ENCODE peak calls at places on chromosomes 4 and X, in ten cellular contexts. One of them, this sample, is unnamed. For H3K36me3 and H3K4me1, the result is how much of the 10 kb centered on the place peaks cover.

GRCh38 chrX:53056292-53056691 is 7.7 kb downstream of the GPR173 start:
- DNase-seq in MM.1S: no peak
- DNase-seq in mammary epithelial cell: peak
- DNase-seq in thoracic aorta: no peak
- DNase-seq in GM23248: peak
- DNase-seq in right lobe of liver: no peak
- DNase-seq in psoas muscle: no peak
- DNase-seq in left ventricle myocardium inferior: no peak
- DNase-seq in gastrocnemius medialis: no peak
- DNase-seq in pancreas: no peak
- DNase-seq in this sample: no peak

GRCh38 chrX:147917700-147918694 is 6.3 kb downstream of the FMR1 start:
- DNase-seq in GM23248: peak
- DNase-seq in psoas muscle: no peak
- DNase-seq in left ventricle myocardium inferior: no peak
- DNase-seq in mammary epithelial cell: no peak
- DNase-seq in right lobe of liver: no peak
- DNase-seq in thoracic aorta: no peak
- DNase-seq in gastrocnemius medialis: no peak
- DNase-seq in pancreas: no peak
- DNase-seq in MM.1S: no peak
- DNase-seq in this sample: no peak

GRCh38 chrX:133444952-133445831 is 29.9 kb upstream of the GPC4 start:
- DNase-seq in left ventricle myocardium inferior: no peak
- DNase-seq in right lobe of liver: no peak
- DNase-seq in GM23248: peak
- DNase-seq in MM.1S: peak
- DNase-seq in thoracic aorta: no peak
- DNase-seq in gastrocnemius medialis: no peak
- DNase-seq in mammary epithelial cell: peak
- DNase-seq in psoas muscle: no peak
- DNase-seq in pancreas: peak
- DNase-seq in this sample: no peak

GRCh38 chrX:17627026-17627425 is 110.3 kb upstream of the SCML1 start:
- DNase-seq in thoracic aorta: no peak
- DNase-seq in gastrocnemius medialis: no peak
- DNase-seq in MM.1S: no peak
- DNase-seq in GM23248: no peak
- DNase-seq in mammary epithelial cell: no peak
- DNase-seq in left ventricle myocardium inferior: no peak
- DNase-seq in right lobe of liver: no peak
- DNase-seq in psoas muscle: no peak
- DNase-seq in pancreas: no peak
- DNase-seq in this sample: no peak

GRCh38 chrX:13082286-13083065 is 38.1 kb upstream of the FAM9C start:
- DNase-seq in pancreas: no peak
- DNase-seq in left ventricle myocardium inferior: no peak
- DNase-seq in mammary epithelial cell: no peak
- DNase-seq in thoracic aorta: no peak
- DNase-seq in gastrocnemius medialis: no peak
- DNase-seq in GM23248: no peak
- DNase-seq in MM.1S: no peak
- DNase-seq in right lobe of liver: no peak
- DNase-seq in psoas muscle: no peak
- DNase-seq in this sample: no peak

GRCh38 chr4:183989931-183990330 is 84.8 kb downstream of the STOX2 start:
- DNase-seq in left ventricle myocardium inferior: no peak
- DNase-seq in right lobe of liver: no peak
- DNase-seq in GM23248: no peak
- DNase-seq in mammary epithelial cell: no peak
- DNase-seq in psoas muscle: no peak
- DNase-seq in MM.1S: no peak
- DNase-seq in pancreas: no peak
- DNase-seq in gastrocnemius medialis: no peak
- DNase-seq in thoracic aorta: no peak
- DNase-seq in this sample: no peak

GRCh38 chrX:29478336-29479069 is 736.9 kb upstream of the MAGEB2 start:
- DNase-seq in mammary epithelial cell: peak
- DNase-seq in thoracic aorta: no peak
- DNase-seq in gastrocnemius medialis: no peak
- DNase-seq in left ventricle myocardium inferior: no peak
- DNase-seq in pancreas: no peak
- DNase-seq in right lobe of liver: no peak
- DNase-seq in psoas muscle: no peak
- DNase-seq in GM23248: peak
- DNase-seq in MM.1S: peak
- DNase-seq in this sample: no peak

GRCh38 chr4:67546971-67547370 is 1.7 kb upstream of the CENPC start:
- DNase-seq in gastrocnemius medialis: no peak
- DNase-seq in GM23248: no peak
- DNase-seq in psoas muscle: no peak
- DNase-seq in right lobe of liver: no peak
- DNase-seq in mammary epithelial cell: no peak
- DNase-seq in MM.1S: no peak
- DNase-seq in pancreas: no peak
- DNase-seq in left ventricle myocardium inferior: no peak
- DNase-seq in thoracic aorta: no peak
- DNase-seq in this sample: no peak

GRCh38 chr4:152243890-152244595 is 291.8 kb downstream of the FBXW7 start:
- DNase-seq in gastrocnemius medialis: no peak
- DNase-seq in pancreas: no peak
- DNase-seq in left ventricle myocardium inferior: peak
- DNase-seq in MM.1S: no peak
- DNase-seq in thoracic aorta: no peak
- DNase-seq in psoas muscle: no peak
- DNase-seq in GM23248: peak
- DNase-seq in right lobe of liver: no peak
- DNase-seq in mammary epithelial cell: no peak
- DNase-seq in this sample: peak

GRCh38 chrX:37075892-37076595 is 67.9 kb downstream of the FAM47C start:
- DNase-seq in right lobe of liver: no peak
- DNase-seq in psoas muscle: no peak
- DNase-seq in pancreas: no peak
- DNase-seq in MM.1S: no peak
- DNase-seq in mammary epithelial cell: no peak
- DNase-seq in GM23248: no peak
- DNase-seq in left ventricle myocardium inferior: no peak
- DNase-seq in thoracic aorta: no peak
- DNase-seq in gastrocnemius medialis: no peak
- DNase-seq in this sample: no peak

GRCh38 chrX:137482136-137482535 is 83.8 kb upstream of the ZIC3 start:
- DNase-seq in mammary epithelial cell: no peak
- DNase-seq in right lobe of liver: no peak
- DNase-seq in pancreas: peak
- DNase-seq in thoracic aorta: no peak
- DNase-seq in gastrocnemius medialis: no peak
- DNase-seq in GM23248: no peak
- DNase-seq in psoas muscle: no peak
- DNase-seq in left ventricle myocardium inferior: no peak
- DNase-seq in MM.1S: no peak
- DNase-seq in this sample: no peak

GRCh38 chrX:154434394-154435168 is 2.4 kb upstream of the GDI1 start:
- DNase-seq in mammary epithelial cell: no peak
- DNase-seq in right lobe of liver: no peak
- DNase-seq in psoas muscle: no peak
- DNase-seq in thoracic aorta: no peak
- DNase-seq in pancreas: no peak
- DNase-seq in MM.1S: no peak
- DNase-seq in gastrocnemius medialis: no peak
- DNase-seq in left ventricle myocardium inferior: no peak
- DNase-seq in GM23248: no peak
- DNase-seq in this sample: no peak
- H3K36me3 ChIP-seq in mammary epithelial cell: under half
- H3K36me3 ChIP-seq in right lobe of liver: under half
- H3K36me3 ChIP-seq in psoas muscle: under half
- H3K36me3 ChIP-seq in thoracic aorta: under half
- H3K36me3 ChIP-seq in pancreas: under half
- H3K36me3 ChIP-seq in MM.1S: under half
- H3K36me3 ChIP-seq in gastrocnemius medialis: under half
- H3K36me3 ChIP-seq in left ventricle myocardium inferior: under half
- H3K36me3 ChIP-seq in GM23248: under half
- H3K36me3 ChIP-seq in this sample: under half

DNA sequence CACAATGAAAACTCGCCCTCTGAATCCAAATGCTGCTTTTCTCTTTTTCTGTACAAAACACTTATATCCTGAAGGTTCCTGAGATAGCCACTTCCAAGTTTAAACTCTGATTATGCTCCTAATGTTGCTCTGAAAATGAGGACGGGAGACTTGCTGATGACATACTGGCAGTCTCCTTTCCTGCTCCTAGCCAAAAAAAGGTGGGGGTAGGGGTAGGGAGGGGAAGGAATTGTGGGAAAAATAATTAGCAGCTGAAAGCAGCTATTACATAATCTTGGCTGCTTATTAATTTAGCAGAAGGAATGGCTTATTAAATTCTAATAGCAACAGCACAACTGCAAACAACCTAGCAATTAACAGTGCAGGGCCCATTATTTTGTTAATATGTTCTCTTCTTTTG is 2.0 kb upstream of the AP1S2 start:
- DNase-seq in psoas muscle: no peak
- DNase-seq in gastrocnemius medialis: no peak
- DNase-seq in left ventricle myocardium inferior: no peak
- DNase-seq in right lobe of liver: no peak
- DNase-seq in MM.1S: no peak
- DNase-seq in mammary epithelial cell: no peak
- DNase-seq in GM23248: no peak
- DNase-seq in thoracic aorta: no peak
- DNase-seq in pancreas: no peak
- DNase-seq in this sample: no peak
- H3K27ac ChIP-seq in psoas muscle: peak
- H3K27ac ChIP-seq in gastrocnemius medialis: peak
- H3K27ac ChIP-seq in left ventricle myocardium inferior: peak
- H3K27ac ChIP-seq in right lobe of liver: no peak
- H3K27ac ChIP-seq in MM.1S: peak
- H3K27ac ChIP-seq in mammary epithelial cell: no peak
- H3K27ac ChIP-seq in GM23248: no peak
- H3K27ac ChIP-seq in thoracic aorta: no peak
- H3K27ac ChIP-seq in pancreas: no peak
- H3K27ac ChIP-seq in this sample: peak

DNA sequence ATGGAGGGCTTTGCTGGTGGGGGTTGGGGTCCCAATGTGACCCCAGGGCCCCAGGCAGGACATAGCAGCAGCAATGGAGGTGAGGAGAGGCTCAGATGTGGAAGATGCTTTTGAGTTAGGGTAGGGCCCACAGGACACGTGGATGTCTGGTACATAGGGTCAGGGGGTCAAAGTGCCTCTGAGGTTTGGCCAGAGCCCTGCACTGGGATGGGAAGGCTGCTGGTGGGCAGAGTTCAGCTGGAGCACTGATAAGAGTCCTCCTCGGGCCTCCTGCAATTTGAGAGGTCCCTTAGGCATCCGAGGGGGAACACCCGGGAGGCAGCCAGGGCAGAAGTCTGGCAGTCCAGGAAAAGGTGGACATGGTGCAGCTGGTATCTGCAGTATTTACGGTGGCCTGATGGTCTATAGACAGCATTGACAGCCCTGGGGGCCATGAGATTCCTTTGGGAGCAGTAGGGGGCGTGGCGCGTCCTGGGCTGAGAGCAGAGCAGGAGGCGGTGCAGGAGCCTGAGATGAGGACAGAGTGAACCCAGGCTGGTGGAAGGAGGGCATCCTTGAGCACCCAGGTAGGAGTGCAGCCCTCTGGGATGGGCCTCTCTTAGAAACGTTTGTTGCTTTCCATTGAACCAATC is 22.6 kb downstream of the CCNQ start:
- DNase-seq in GM23248: no peak
- DNase-seq in psoas muscle: no peak
- DNase-seq in thoracic aorta: no peak
- DNase-seq in pancreas: no peak
- DNase-seq in right lobe of liver: no peak
- DNase-seq in left ventricle myocardium inferior: no peak
- DNase-seq in MM.1S: no peak
- DNase-seq in mammary epithelial cell: no peak
- DNase-seq in gastrocnemius medialis: no peak
- DNase-seq in this sample: no peak
- H3K4me1 ChIP-seq in GM23248: under half
- H3K4me1 ChIP-seq in psoas muscle: under half
- H3K4me1 ChIP-seq in thoracic aorta: under half
- H3K4me1 ChIP-seq in pancreas: under half
- H3K4me1 ChIP-seq in right lobe of liver: under half
- H3K4me1 ChIP-seq in left ventricle myocardium inferior: under half
- H3K4me1 ChIP-seq in MM.1S: under half
- H3K4me1 ChIP-seq in mammary epithelial cell: under half
- H3K4me1 ChIP-seq in gastrocnemius medialis: under half
- H3K4me1 ChIP-seq in this sample: under half

GRCh38 chr4:48557478-48557877 is 67.4 kb downstream of the ZAR1 start:
- DNase-seq in right lobe of liver: no peak
- DNase-seq in thoracic aorta: no peak
- DNase-seq in mammary epithelial cell: no peak
- DNase-seq in MM.1S: no peak
- DNase-seq in gastrocnemius medialis: no peak
- DNase-seq in psoas muscle: no peak
- DNase-seq in left ventricle myocardium inferior: no peak
- DNase-seq in pancreas: no peak
- DNase-seq in GM23248: no peak
- DNase-seq in this sample: no peak

GRCh38 chr4:48558026-48558425 is 68.0 kb downstream of the ZAR1 start:
- DNase-seq in MM.1S: no peak
- DNase-seq in GM23248: no peak
- DNase-seq in left ventricle myocardium inferior: no peak
- DNase-seq in mammary epithelial cell: no peak
- DNase-seq in thoracic aorta: no peak
- DNase-seq in psoas muscle: no peak
- DNase-seq in gastrocnemius medialis: no peak
- DNase-seq in pancreas: no peak
- DNase-seq in right lobe of liver: no peak
- DNase-seq in this sample: no peak

GRCh38 chr4:48554606-48555005 is 64.6 kb downstream of the ZAR1 start:
- DNase-seq in thoracic aorta: no peak
- DNase-seq in right lobe of liver: no peak
- DNase-seq in MM.1S: no peak
- DNase-seq in pancreas: no peak
- DNase-seq in mammary epithelial cell: no peak
- DNase-seq in gastrocnemius medialis: no peak
- DNase-seq in GM23248: no peak
- DNase-seq in left ventricle myocardium inferior: no peak
- DNase-seq in psoas muscle: no peak
- DNase-seq in this sample: no peak

GRCh38 chr4:48556268-48556667 is 66.2 kb downstream of the ZAR1 start:
- DNase-seq in MM.1S: no peak
- DNase-seq in thoracic aorta: no peak
- DNase-seq in left ventricle myocardium inferior: no peak
- DNase-seq in gastrocnemius medialis: no peak
- DNase-seq in mammary epithelial cell: no peak
- DNase-seq in right lobe of liver: no peak
- DNase-seq in pancreas: no peak
- DNase-seq in GM23248: no peak
- DNase-seq in psoas muscle: no peak
- DNase-seq in this sample: no peak

DNA sequence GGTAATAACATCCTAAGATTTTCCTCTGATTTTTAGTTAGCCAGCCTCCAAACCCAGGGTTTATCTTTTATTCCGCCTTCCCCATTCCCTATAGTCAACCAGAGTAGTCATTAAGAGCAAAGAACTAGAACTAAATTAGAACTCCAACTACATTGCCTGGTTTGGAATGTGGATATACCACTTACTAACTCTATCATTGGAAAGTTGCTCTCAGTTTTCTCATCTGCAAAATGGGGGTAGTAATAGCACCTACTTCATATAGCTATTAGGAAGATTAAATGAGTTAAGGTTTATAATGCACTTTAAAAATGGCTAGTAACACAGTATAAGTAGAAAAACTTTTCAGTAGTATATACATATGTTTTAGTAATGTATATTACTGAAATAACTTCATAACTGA is 63.7 kb downstream of the ZAR1 start:
- DNase-seq in right lobe of liver: no peak
- DNase-seq in left ventricle myocardium inferior: no peak
- DNase-seq in pancreas: no peak
- DNase-seq in psoas muscle: no peak
- DNase-seq in mammary epithelial cell: no peak
- DNase-seq in thoracic aorta: no peak
- DNase-seq in gastrocnemius medialis: no peak
- DNase-seq in GM23248: no peak
- DNase-seq in MM.1S: no peak
- DNase-seq in this sample: no peak
- H3K36me3 ChIP-seq in right lobe of liver: under half
- H3K36me3 ChIP-seq in left ventricle myocardium inferior: half or more
- H3K36me3 ChIP-seq in pancreas: under half
- H3K36me3 ChIP-seq in psoas muscle: under half
- H3K36me3 ChIP-seq in mammary epithelial cell: under half
- H3K36me3 ChIP-seq in thoracic aorta: half or more
- H3K36me3 ChIP-seq in gastrocnemius medialis: half or more
- H3K36me3 ChIP-seq in GM23248: under half
- H3K36me3 ChIP-seq in MM.1S: under half
- H3K36me3 ChIP-seq in this sample: under half